ENCODE peak calls at places on chromosomes 3 and 15, in ten cellular contexts. One of them, this sample, is unnamed.

GRCh38 chr3:63972196-63972595 is 51.1 kb downstream of the PSMD6 start:
- DNase-seq in activated CD4-positive, alpha-beta T cell treated with anti-CD3 and anti-CD28 coated beads, Interleukin-2, amount 10 ng/mL, durations not matched to agents 7 days and 5 days: no peak
- DNase-seq in renal cortical epithelial cell: peak; percentile 78
- DNase-seq in stimulated activated CD4-positive, alpha-beta T cell treated with anti-CD3 and anti-CD28 coated beads, Interleukin-2, amount 100 ng/mL, for 24 hours: no peak
- DNase-seq in T-helper 2 cell treated with Interferon-gamma antibody and Interleukin-4, amounts not matched to agents 5 μg/mL and 100 μg/mL, for 36 hours: no peak
- DNase-seq in AG08396: peak; percentile 51
- DNase-seq in activated CD8-positive, alpha-beta memory T cell treated with anti-CD3 and anti-CD28 coated beads for 48 hours: no peak
- DNase-seq in neural progenitor cell: no peak
- DNase-seq in endothelial cell: no peak
- DNase-seq in NCI-H1930: no peak
- DNase-seq in this sample: peak; percentile 77

GRCh38 chr3:42803800-42804112 is 534 bp downstream of the HIGD1A start:
- DNase-seq in activated CD4-positive, alpha-beta T cell treated with anti-CD3 and anti-CD28 coated beads, Interleukin-2, amount 10 ng/mL, durations not matched to agents 7 days and 5 days: peak; percentile 41
- DNase-seq in renal cortical epithelial cell: no peak
- DNase-seq in stimulated activated CD4-positive, alpha-beta T cell treated with anti-CD3 and anti-CD28 coated beads, Interleukin-2, amount 100 ng/mL, for 24 hours: no peak
- DNase-seq in T-helper 2 cell treated with Interferon-gamma antibody and Interleukin-4, amounts not matched to agents 5 μg/mL and 100 μg/mL, for 36 hours: peak; percentile 32
- DNase-seq in AG08396: peak; percentile 48
- DNase-seq in activated CD8-positive, alpha-beta memory T cell treated with anti-CD3 and anti-CD28 coated beads for 48 hours: peak; percentile 8
- DNase-seq in neural progenitor cell: peak; percentile 60
- DNase-seq in endothelial cell: peak; percentile 42
- DNase-seq in NCI-H1930: no peak
- DNase-seq in this sample: no peak

GRCh38 chr15:29959384-29960137 is 123.2 kb upstream of the GOLGA8J start:
- DNase-seq in activated CD4-positive, alpha-beta T cell treated with anti-CD3 and anti-CD28 coated beads, Interleukin-2, amount 10 ng/mL, durations not matched to agents 7 days and 5 days: no peak
- DNase-seq in renal cortical epithelial cell: no peak
- DNase-seq in stimulated activated CD4-positive, alpha-beta T cell treated with anti-CD3 and anti-CD28 coated beads, Interleukin-2, amount 100 ng/mL, for 24 hours: no peak
- DNase-seq in T-helper 2 cell treated with Interferon-gamma antibody and Interleukin-4, amounts not matched to agents 5 μg/mL and 100 μg/mL, for 36 hours: no peak
- DNase-seq in AG08396: no peak
- DNase-seq in activated CD8-positive, alpha-beta memory T cell treated with anti-CD3 and anti-CD28 coated beads for 48 hours: no peak
- DNase-seq in neural progenitor cell: no peak
- DNase-seq in endothelial cell: no peak
- DNase-seq in NCI-H1930: no peak
- DNase-seq in this sample: no peak

GRCh38 chr3:116176974-116177555 is 268.2 kb downstream of the LSAMP start:
- DNase-seq in activated CD4-positive, alpha-beta T cell treated with anti-CD3 and anti-CD28 coated beads, Interleukin-2, amount 10 ng/mL, durations not matched to agents 7 days and 5 days: no peak
- DNase-seq in renal cortical epithelial cell: no peak
- DNase-seq in stimulated activated CD4-positive, alpha-beta T cell treated with anti-CD3 and anti-CD28 coated beads, Interleukin-2, amount 100 ng/mL, for 24 hours: no peak
- DNase-seq in T-helper 2 cell treated with Interferon-gamma antibody and Interleukin-4, amounts not matched to agents 5 μg/mL and 100 μg/mL, for 36 hours: no peak
- DNase-seq in AG08396: no peak
- DNase-seq in activated CD8-positive, alpha-beta memory T cell treated with anti-CD3 and anti-CD28 coated beads for 48 hours: no peak
- DNase-seq in neural progenitor cell: no peak
- DNase-seq in endothelial cell: no peak
- DNase-seq in NCI-H1930: no peak
- DNase-seq in this sample: no peak

GRCh38 chr3:28940530-28940929 is 340.3 kb upstream of the RBMS3 start:
- DNase-seq in activated CD4-positive, alpha-beta T cell treated with anti-CD3 and anti-CD28 coated beads, Interleukin-2, amount 10 ng/mL, durations not matched to agents 7 days and 5 days: no peak
- DNase-seq in renal cortical epithelial cell: peak; percentile 98
- DNase-seq in stimulated activated CD4-positive, alpha-beta T cell treated with anti-CD3 and anti-CD28 coated beads, Interleukin-2, amount 100 ng/mL, for 24 hours: no peak
- DNase-seq in T-helper 2 cell treated with Interferon-gamma antibody and Interleukin-4, amounts not matched to agents 5 μg/mL and 100 μg/mL, for 36 hours: peak; percentile 22
- DNase-seq in AG08396: peak; percentile 43
- DNase-seq in activated CD8-positive, alpha-beta memory T cell treated with anti-CD3 and anti-CD28 coated beads for 48 hours: no peak
- DNase-seq in neural progenitor cell: no peak
- DNase-seq in endothelial cell: peak; percentile 8
- DNase-seq in NCI-H1930: no peak
- DNase-seq in this sample: peak; percentile 97

GRCh38 chr3:41199866-41200668 is 762 bp downstream of the CTNNB1 start:
- DNase-seq in activated CD4-positive, alpha-beta T cell treated with anti-CD3 and anti-CD28 coated beads, Interleukin-2, amount 10 ng/mL, durations not matched to agents 7 days and 5 days: peak; percentile 38
- DNase-seq in renal cortical epithelial cell: no peak
- DNase-seq in stimulated activated CD4-positive, alpha-beta T cell treated with anti-CD3 and anti-CD28 coated beads, Interleukin-2, amount 100 ng/mL, for 24 hours: peak; percentile 48
- DNase-seq in T-helper 2 cell treated with Interferon-gamma antibody and Interleukin-4, amounts not matched to agents 5 μg/mL and 100 μg/mL, for 36 hours: peak; percentile 33
- DNase-seq in AG08396: peak; percentile 63
- DNase-seq in activated CD8-positive, alpha-beta memory T cell treated with anti-CD3 and anti-CD28 coated beads for 48 hours: no peak
- DNase-seq in neural progenitor cell: peak; percentile 64
- DNase-seq in endothelial cell: no peak
- DNase-seq in NCI-H1930: no peak
- DNase-seq in this sample: peak; percentile 58

GRCh38 chr3:140809326-140809725 is 131.5 kb downstream of the TRIM42 start:
- DNase-seq in activated CD4-positive, alpha-beta T cell treated with anti-CD3 and anti-CD28 coated beads, Interleukin-2, amount 10 ng/mL, durations not matched to agents 7 days and 5 days: no peak
- DNase-seq in renal cortical epithelial cell: no peak
- DNase-seq in stimulated activated CD4-positive, alpha-beta T cell treated with anti-CD3 and anti-CD28 coated beads, Interleukin-2, amount 100 ng/mL, for 24 hours: no peak
- DNase-seq in T-helper 2 cell treated with Interferon-gamma antibody and Interleukin-4, amounts not matched to agents 5 μg/mL and 100 μg/mL, for 36 hours: no peak
- DNase-seq in AG08396: no peak
- DNase-seq in activated CD8-positive, alpha-beta memory T cell treated with anti-CD3 and anti-CD28 coated beads for 48 hours: no peak
- DNase-seq in neural progenitor cell: no peak
- DNase-seq in endothelial cell: no peak
- DNase-seq in NCI-H1930: no peak
- DNase-seq in this sample: no peak

GRCh38 chr3:160200328-160200727 is 24.9 kb upstream of the C3orf80 start:
- DNase-seq in activated CD4-positive, alpha-beta T cell treated with anti-CD3 and anti-CD28 coated beads, Interleukin-2, amount 10 ng/mL, durations not matched to agents 7 days and 5 days: no peak
- DNase-seq in renal cortical epithelial cell: no peak
- DNase-seq in stimulated activated CD4-positive, alpha-beta T cell treated with anti-CD3 and anti-CD28 coated beads, Interleukin-2, amount 100 ng/mL, for 24 hours: no peak
- DNase-seq in T-helper 2 cell treated with Interferon-gamma antibody and Interleukin-4, amounts not matched to agents 5 μg/mL and 100 μg/mL, for 36 hours: no peak
- DNase-seq in AG08396: no peak
- DNase-seq in activated CD8-positive, alpha-beta memory T cell treated with anti-CD3 and anti-CD28 coated beads for 48 hours: no peak
- DNase-seq in neural progenitor cell: no peak
- DNase-seq in endothelial cell: no peak
- DNase-seq in NCI-H1930: peak; percentile 90
- DNase-seq in this sample: no peak

GRCh38 chr3:44568561-44568960 is 13.6 kb downstream of the ZKSCAN7 start:
- DNase-seq in activated CD4-positive, alpha-beta T cell treated with anti-CD3 and anti-CD28 coated beads, Interleukin-2, amount 10 ng/mL, durations not matched to agents 7 days and 5 days: no peak
- DNase-seq in renal cortical epithelial cell: no peak
- DNase-seq in stimulated activated CD4-positive, alpha-beta T cell treated with anti-CD3 and anti-CD28 coated beads, Interleukin-2, amount 100 ng/mL, for 24 hours: no peak
- DNase-seq in T-helper 2 cell treated with Interferon-gamma antibody and Interleukin-4, amounts not matched to agents 5 μg/mL and 100 μg/mL, for 36 hours: no peak
- DNase-seq in AG08396: peak; percentile 32
- DNase-seq in activated CD8-positive, alpha-beta memory T cell treated with anti-CD3 and anti-CD28 coated beads for 48 hours: no peak
- DNase-seq in neural progenitor cell: no peak
- DNase-seq in endothelial cell: no peak
- DNase-seq in NCI-H1930: no peak
- DNase-seq in this sample: peak; percentile 36

This sample was measured in astrocyte of the hippocampus.